ENCODE peak calls at places on chromosome 13, in six cellular contexts. H is IMR-90; E is lung; B is left ventricle myocardium inferior; F is naive thymus-derived CD4-positive, alpha-beta T cell; X is K562. P is an unnamed sample.

GRCh38 chr13:50448535-50448981 is 394.9 kb downstream of the DLEU7 start:
- DNase-seq in H (no peak), E (no peak), B (no peak), F (no peak), X (no peak), P (no peak)

GRCh38 chr13:36346222-36347083 is at the start of gene SPART:
- DNase-seq in H (peak; percentile 88), E (peak; percentile 92), B (peak; percentile 93), F (peak; percentile 95), X (peak; percentile 82), P (peak; percentile 96)

GRCh38 chr13:107845911-107846310 is 369.4 kb downstream of the LIG4 start:
- DNase-seq in H (no peak), E (no peak), B (no peak), F (no peak), X (no peak), P (no peak)

GRCh38 chr13:94705081-94705751 is 7.1 kb downstream of the SOX21 start:
- DNase-seq in H (no peak), E (no peak), B (no peak), F (no peak), X (no peak), P (no peak)

GRCh38 chr13:92197669-92198068 is 799.2 kb downstream of the GPC5 start:
- DNase-seq in H (peak; percentile 19), E (no peak), B (no peak), F (no peak), X (no peak), P (no peak)

GRCh38 chr13:46295531-46296464 is 84.1 kb downstream of the LRRC63 start:
- DNase-seq in H (peak; percentile 83), E (peak; percentile 45), B (no peak), F (peak; percentile 86), X (no peak), P (peak; percentile 86)

GRCh38 chr13:66532146-66532545 is 698.0 kb downstream of the PCDH9 start:
- DNase-seq in H (peak; percentile 90), E (no peak), B (no peak), F (no peak), X (no peak), P (no peak)

GRCh38 chr13:20274466-20274865 is 42.3 kb upstream of the GJB6 start:
- DNase-seq in H (no peak), E (peak; percentile 42), B (no peak), F (no peak), X (no peak), P (no peak)

GRCh38 chr13:44971656-44972595 is 17.3 kb downstream of the NUFIP1 start:
- DNase-seq in H (peak; percentile 68), E (no peak), B (no peak), F (no peak), X (no peak), P (no peak)

GRCh38 chr13:28685114-28685513 is 26.2 kb downstream of the POMP start:
- DNase-seq in H (no peak), E (no peak), B (no peak), F (no peak), X (no peak), P (no peak)

GRCh38 chr13:36395280-36395679 is 37.0 kb upstream of the CCNA1 start:
- DNase-seq in H (peak; percentile 66), E (no peak), B (no peak), F (no peak), X (no peak), P (peak; percentile 73)

GRCh38 chr13:30072818-30073186 is 222.4 kb upstream of the UBL3 start:
- DNase-seq in H (no peak), E (no peak), B (no peak), F (no peak), X (no peak), P (no peak)

GRCh38 chr13:105035092-105035491 is 1500.4 kb downstream of the EFNB2 start:
- DNase-seq in H (no peak), E (no peak), B (no peak), F (no peak), X (no peak), P (no peak)

GRCh38 chr13:34933349-34933748 is 8.7 kb upstream of the NBEA start:
- DNase-seq in H (no peak), E (no peak), B (no peak), F (no peak), X (no peak), P (no peak)

GRCh38 chr13:30551194-30551593 is 66.5 kb upstream of the USPL1 start:
- DNase-seq in H (peak; percentile 43), E (no peak), B (no peak), F (peak; percentile 52), X (no peak), P (no peak)

GRCh38 chr13:99382428-99383133 is 75.4 kb upstream of the GPR183 start:
- DNase-seq in H (no peak), E (no peak), B (no peak), F (peak; percentile 54), X (no peak), P (no peak)

GRCh38 chr13:40662866-40663265 is 3.6 kb downstream of the FOXO1 start:
- DNase-seq in H (no peak), E (no peak), B (no peak), F (no peak), X (no peak), P (no peak)

GRCh38 chr13:77000475-77000874 is 8.6 kb downstream of the CLN5 start:
- DNase-seq in H (no peak), E (no peak), B (no peak), F (no peak), X (no peak), P (peak; percentile 86)

GRCh38 chr13:50712469-50712868 is 131.0 kb downstream of the DLEU7 start:
- DNase-seq in H (no peak), E (no peak), B (no peak), F (no peak), X (no peak), P (no peak)

GRCh38 chr13:114049026-114049425 is 75.2 kb upstream of the C13orf46 start:
- DNase-seq in H (no peak), E (no peak), B (no peak), F (peak; percentile 39), X (no peak), P (no peak)

GRCh38 chr13:87235621-87236020 is 435.6 kb upstream of the SLITRK5 start:
- DNase-seq in H (peak; percentile 28), E (no peak), B (no peak), F (no peak), X (no peak), P (no peak)

GRCh38 chr13:109667754-109668360 is 118.5 kb downstream of the IRS2 start:
- DNase-seq in H (no peak), E (no peak), B (no peak), F (no peak), X (no peak), P (peak; percentile 52)

GRCh38 chr13:23025848-23026608 is 154.8 kb upstream of the SGCG start:
- DNase-seq in H (no peak), E (no peak), B (no peak), F (no peak), X (no peak), P (no peak)

GRCh38 chr13:50365683-50366391 is 350.6 kb downstream of the KCNRG start:
- DNase-seq in H (no peak), E (peak; percentile 55), B (no peak), F (no peak), X (no peak), P (no peak)

GRCh38 chr13:33180009-33180804 is 105.3 kb downstream of the STARD13 start:
- DNase-seq in H (no peak), E (no peak), B (no peak), F (no peak), X (no peak), P (no peak)

GRCh38 chr13:114152831-114153371 is 20.5 kb upstream of the RASA3 start:
- DNase-seq in H (no peak), E (no peak), B (no peak), F (no peak), X (no peak), P (no peak)

GRCh38 chr13:66618702-66619101 is 611.4 kb downstream of the PCDH9 start:
- DNase-seq in H (peak; percentile 63), E (no peak), B (no peak), F (no peak), X (peak; percentile 9), P (peak; percentile 14)

DNA sequence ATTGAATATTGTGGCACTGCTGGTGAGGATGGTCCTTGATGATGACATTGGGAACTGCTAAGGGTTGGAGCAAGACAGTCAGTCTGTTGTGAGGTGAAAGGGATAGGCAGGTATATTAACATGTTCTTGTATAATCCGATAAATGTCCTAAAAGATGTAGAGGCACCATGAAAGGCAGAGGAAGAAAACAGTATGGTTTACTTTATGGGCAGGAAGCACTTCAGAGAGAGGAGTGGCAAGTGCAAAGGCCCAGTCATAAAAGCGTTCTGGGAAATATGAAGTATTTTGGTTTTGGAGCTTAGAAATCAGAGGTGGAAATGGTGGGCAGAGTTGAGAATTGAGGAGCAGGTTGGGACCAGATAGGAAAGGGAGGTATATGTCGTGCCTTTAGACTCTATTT is 9.5 kb downstream of the NUP58 start:
- DNase-seq in H (no peak), E (no peak), B (no peak), F (no peak), X (no peak), P (no peak)
- H3K36me3 ChIP-seq in H (peaks cover 38% of the 10 kb centered on the region), E (peaks cover 29% of the 10 kb centered on the region), B (peaks cover 77% of the 10 kb centered on the region), F (peaks cover 27% of the 10 kb centered on the region), X (peaks cover 85% of the 10 kb centered on the region), P (peaks cover 94% of the 10 kb centered on the region)

DNA sequence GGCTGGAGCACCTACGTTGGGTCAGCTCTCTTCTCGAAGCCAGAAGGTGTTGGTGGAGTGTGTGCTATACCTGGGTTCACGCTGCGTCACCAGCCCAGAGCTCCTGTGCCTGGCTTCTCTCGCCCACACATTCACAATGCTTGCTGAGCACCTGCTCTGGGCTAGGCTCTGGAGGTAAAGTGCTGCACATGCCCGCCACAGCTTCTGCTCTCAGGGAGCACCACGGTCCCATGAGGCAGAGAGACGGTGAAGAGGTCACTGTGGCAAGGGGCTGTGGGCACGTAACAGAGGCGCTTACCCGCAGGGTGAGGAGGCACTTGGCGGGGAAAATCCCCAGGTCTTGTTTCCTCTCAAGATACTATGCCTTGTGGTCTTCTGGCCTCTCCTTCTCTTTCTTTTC is 174.2 kb downstream of the TEX29 start:
- DNase-seq in H (no peak), E (no peak), B (no peak), F (no peak), X (no peak), P (no peak)
- H3K27ac ChIP-seq in H (no peak overlapping the region), E (no peak overlapping the region), B (no peak overlapping the region), F (no peak overlapping the region), X (no peak overlapping the region), P (no peak overlapping the region)

GRCh38 chr13:43301341-43301969 is 278.1 kb downstream of the DNAJC15 start:
- DNase-seq in H (peak; percentile 57), E (no peak), B (no peak), F (no peak), X (no peak), P (no peak)
- H3K36me3 ChIP-seq in H (no peaks in the 10 kb centered on the region), E (no peaks in the 10 kb centered on the region), B (no peaks in the 10 kb centered on the region), F (no peaks in the 10 kb centered on the region), X (no peaks in the 10 kb centered on the region), P (no peaks in the 10 kb centered on the region)

GRCh38 chr13:80082396-80083096 is 258.4 kb downstream of the SPRY2 start:
- DNase-seq in H (peak; percentile 74), E (no peak), B (no peak), F (no peak), X (no peak), P (no peak)

GRCh38 chr13:80084086-80084676 is 256.7 kb downstream of the SPRY2 start:
- DNase-seq in H (peak; percentile 93), E (no peak), B (no peak), F (no peak), X (no peak), P (no peak)

GRCh38 chr13:80083516-80084085 is 257.3 kb downstream of the SPRY2 start:
- DNase-seq in H (peak; percentile 5), E (no peak), B (no peak), F (no peak), X (no peak), P (no peak)

GRCh38 chr13:80086304-80086721 is 254.6 kb downstream of the SPRY2 start:
- DNase-seq in H (peak; percentile 60), E (no peak), B (no peak), F (no peak), X (no peak), P (no peak)

GRCh38 chr13:80083097-80083429 is 257.9 kb downstream of the SPRY2 start:
- DNase-seq in H (no peak), E (no peak), B (no peak), F (no peak), X (no peak), P (no peak)
- H3K27ac ChIP-seq in H (no peak overlapping the region), E (peak overlapping the region; percentile 16), B (no peak overlapping the region), F (no peak overlapping the region), X (no peak overlapping the region), P (no peak overlapping the region)